ENCODE peak calls at places on chromosomes 13 and 19, in five cellular contexts. N is CD8-positive, alpha-beta memory T cell; K is adrenal gland; S is heart left ventricle; Z is left lung. W is an unnamed sample.
A peak's percentile ranks its signal among the peaks of the same experiment; 100 is the strongest.

GRCh38 chr13:41823486-41823885 is 137.4 kb downstream of the VWA8 start:
- DNase-seq in K (no peak), Z (no peak), N (no peak), S (no peak), W (no peak)

GRCh38 chr19:940591-941291 is 14.9 kb downstream of the ARID3A start:
- DNase-seq in Z (peak; percentile 92), K (peak; percentile 81), S (peak; percentile 68), N (peak; percentile 66), W (peak; percentile 87)

GRCh38 chr13:94968040-94968756 is 255.9 kb upstream of the SOX21 start:
- DNase-seq in S (no peak), N (no peak), K (no peak), Z (peak; percentile 58), W (no peak)

GRCh38 chr13:54965881-54966280 is 1937.3 kb downstream of the OLFM4 start:
- DNase-seq in S (no peak), N (no peak), K (no peak), Z (no peak), W (no peak)

GRCh38 chr13:34155931-34156607 is 338.1 kb downstream of the RFC3 start:
- DNase-seq in K (peak; percentile 52), Z (no peak), S (no peak), N (no peak), W (no peak)

GRCh38 chr13:93709511-93710244 is 483.1 kb downstream of the GPC6 start:
- DNase-seq in N (no peak), K (no peak), S (no peak), Z (no peak), W (no peak)

GRCh38 chr13:113551081-113552000 is 33.2 kb upstream of the TFDP1 start:
- DNase-seq in Z (peak; percentile 24), K (peak; percentile 13), N (no peak), S (no peak), W (no peak)

GRCh38 chr13:20703785-20704458 is 423 bp downstream of the IL17D start:
- DNase-seq in K (peak; percentile 73), S (peak; percentile 67), N (peak; percentile 67), Z (peak; percentile 93), W (peak; percentile 81)

GRCh38 chr13:33105387-33106005 is 89.3 kb downstream of the KL start:
- DNase-seq in S (peak; percentile 25), Z (no peak), N (no peak), K (no peak), W (no peak)

GRCh38 chr13:112129557-112129956 is 62.6 kb downstream of the SOX1 start:
- DNase-seq in S (no peak), N (no peak), K (no peak), Z (no peak), W (no peak)

GRCh38 chr13:20939662-20940061 is 37.1 kb upstream of the XPO4 start:
- DNase-seq in K (no peak), S (peak; percentile 41), N (no peak), Z (no peak), W (no peak)

GRCh38 chr13:24267801-24268200 is 41.6 kb upstream of the C1QTNF9 start:
- DNase-seq in K (peak; percentile 15), Z (no peak), N (no peak), S (no peak), W (no peak)

GRCh38 chr19:18055967-18056366 is 30.8 kb downstream of the IL12RB1 start:
- DNase-seq in N (no peak), K (no peak), Z (no peak), S (no peak), W (no peak)

GRCh38 chr19:2048959-2049740 is 1.9 kb downstream of the MKNK2 start:
- DNase-seq in N (no peak), K (no peak), Z (peak; percentile 79), S (no peak), W (peak; percentile 62)

GRCh38 chr19:2046046-2046907 is 4.8 kb downstream of the MKNK2 start:
- DNase-seq in Z (peak; percentile 73), N (no peak), S (no peak), K (no peak), W (no peak)

GRCh38 chr19:2048104-2048958 is 2.7 kb downstream of the MKNK2 start:
- DNase-seq in S (no peak), K (no peak), Z (no peak), N (no peak), W (no peak)

GRCh38 chr19:2047076-2047448 is 4.0 kb downstream of the MKNK2 start:
- DNase-seq in N (no peak), K (no peak), Z (no peak), S (no peak), W (no peak)

GRCh38 chr19:2047449-2048103 is 3.5 kb downstream of the MKNK2 start:
- DNase-seq in K (peak; percentile 90), S (no peak), N (peak; percentile 40), Z (peak; percentile 92), W (peak; percentile 64)
- H3K27ac ChIP-seq in K (peak overlapping the region; percentile 98), S (peak overlapping the region; percentile 95), N (peak overlapping the region; percentile 4), Z (peak overlapping the region; percentile 95), W (peak overlapping the region; percentile 100)

GRCh38 chr19:41912899-41913475 is 15.3 kb downstream of the ERFL start:
- DNase-seq in S (no peak), Z (peak; percentile 83), N (no peak), K (no peak), W (no peak)

GRCh38 chr19:41914906-41915247 is 13.4 kb downstream of the ERFL start:
- DNase-seq in S (no peak), Z (no peak), N (no peak), K (no peak), W (no peak)

GRCh38 chr19:41915248-41916032 is 12.8 kb downstream of the ERFL start:
- DNase-seq in Z (peak; percentile 71), S (no peak), N (no peak), K (no peak), W (no peak)

GRCh38 chr19:41913476-41914190 is 14.6 kb downstream of the ERFL start:
- DNase-seq in Z (peak; percentile 63), N (no peak), K (no peak), S (no peak), W (no peak)

GRCh38 chr19:41914191-41914834 is 13.9 kb downstream of the ERFL start:
- DNase-seq in N (no peak), Z (no peak), K (no peak), S (no peak), W (no peak)
- H3K27me3 ChIP-seq in N (peaks cover 36% of the 10 kb centered on the region), Z (peaks cover 33% of the 10 kb centered on the region), K (peaks cover 26% of the 10 kb centered on the region), S (peaks cover 92% of the 10 kb centered on the region), W (no peaks in the 10 kb centered on the region)

GRCh38 chr19:40144947-40145748 is 46.1 kb upstream of the MAP3K10 start:
- DNase-seq in K (no peak), Z (no peak), N (no peak), S (no peak), W (no peak)

GRCh38 chr19:40147693-40148347 is 43.4 kb upstream of the MAP3K10 start:
- DNase-seq in Z (no peak), K (peak; percentile 42), N (no peak), S (no peak), W (peak; percentile 57)

GRCh38 chr19:40144151-40144550 is 47.1 kb upstream of the MAP3K10 start:
- DNase-seq in Z (no peak), S (no peak), K (no peak), N (no peak), W (no peak)

GRCh38 chr19:40150170-40150569 is 41.1 kb upstream of the MAP3K10 start:
- DNase-seq in K (peak; percentile 8), N (no peak), S (no peak), Z (no peak), W (peak; percentile 23)

GRCh38 chr19:40147338-40147692 is 43.9 kb upstream of the MAP3K10 start:
- DNase-seq in Z (no peak), N (no peak), S (no peak), K (no peak), W (no peak)
- H3K4me3 ChIP-seq in Z (no peak overlapping the region), N (no peak overlapping the region), S (no peak overlapping the region), K (no peak overlapping the region), W (no peak overlapping the region)

DNA sequence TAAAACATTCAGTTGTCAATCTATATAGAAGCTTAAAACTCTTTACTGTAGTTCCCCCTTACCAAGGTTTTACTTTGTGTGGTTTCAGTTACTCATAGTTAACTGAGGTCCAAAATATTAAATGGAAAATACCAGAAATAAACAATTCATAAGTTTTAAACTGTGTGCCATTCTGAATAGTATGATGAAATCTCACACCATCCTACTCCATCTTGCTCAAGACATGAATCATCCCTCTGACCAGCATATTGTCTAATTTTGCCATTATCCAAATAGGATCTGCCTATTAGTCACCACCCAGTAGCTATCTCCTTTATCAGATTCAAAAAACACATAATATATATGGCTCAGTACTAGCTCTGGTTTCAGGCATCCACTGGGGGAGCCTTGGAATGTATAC is 22.4 kb downstream of the ZNF571 start:
- DNase-seq in S (no peak), Z (no peak), N (no peak), K (no peak), W (no peak)
- H3K27ac ChIP-seq in S (no peak overlapping the region), Z (no peak overlapping the region), N (no peak overlapping the region), K (no peak overlapping the region), W (no peak overlapping the region)

DNA sequence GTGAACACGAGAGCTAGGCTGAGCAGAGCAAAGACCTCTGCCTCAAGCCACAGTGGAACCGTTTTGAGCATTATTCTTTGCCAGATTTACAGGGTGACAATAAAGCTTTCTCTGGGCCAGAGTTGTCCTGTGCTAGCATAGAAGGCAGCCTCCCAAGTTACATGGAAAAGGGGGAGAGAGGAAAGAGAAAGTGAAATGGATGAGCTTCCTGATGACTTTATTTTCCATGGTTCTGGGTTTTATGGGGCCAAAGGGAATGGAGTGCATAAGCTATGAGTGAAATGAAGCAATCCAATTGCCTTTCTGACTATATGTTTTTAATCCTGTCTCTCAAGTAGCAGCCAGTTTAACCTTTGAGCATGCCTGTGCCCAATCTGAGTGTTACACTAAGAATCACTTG is 428.4 kb downstream of the COG6 start:
- DNase-seq in K (no peak), Z (no peak), S (no peak), N (no peak), W (no peak)
- H3K27me3 ChIP-seq in K (no peaks in the 10 kb centered on the region), Z (no peaks in the 10 kb centered on the region), S (no peaks in the 10 kb centered on the region), N (no peaks in the 10 kb centered on the region), W (no peaks in the 10 kb centered on the region)

DNA sequence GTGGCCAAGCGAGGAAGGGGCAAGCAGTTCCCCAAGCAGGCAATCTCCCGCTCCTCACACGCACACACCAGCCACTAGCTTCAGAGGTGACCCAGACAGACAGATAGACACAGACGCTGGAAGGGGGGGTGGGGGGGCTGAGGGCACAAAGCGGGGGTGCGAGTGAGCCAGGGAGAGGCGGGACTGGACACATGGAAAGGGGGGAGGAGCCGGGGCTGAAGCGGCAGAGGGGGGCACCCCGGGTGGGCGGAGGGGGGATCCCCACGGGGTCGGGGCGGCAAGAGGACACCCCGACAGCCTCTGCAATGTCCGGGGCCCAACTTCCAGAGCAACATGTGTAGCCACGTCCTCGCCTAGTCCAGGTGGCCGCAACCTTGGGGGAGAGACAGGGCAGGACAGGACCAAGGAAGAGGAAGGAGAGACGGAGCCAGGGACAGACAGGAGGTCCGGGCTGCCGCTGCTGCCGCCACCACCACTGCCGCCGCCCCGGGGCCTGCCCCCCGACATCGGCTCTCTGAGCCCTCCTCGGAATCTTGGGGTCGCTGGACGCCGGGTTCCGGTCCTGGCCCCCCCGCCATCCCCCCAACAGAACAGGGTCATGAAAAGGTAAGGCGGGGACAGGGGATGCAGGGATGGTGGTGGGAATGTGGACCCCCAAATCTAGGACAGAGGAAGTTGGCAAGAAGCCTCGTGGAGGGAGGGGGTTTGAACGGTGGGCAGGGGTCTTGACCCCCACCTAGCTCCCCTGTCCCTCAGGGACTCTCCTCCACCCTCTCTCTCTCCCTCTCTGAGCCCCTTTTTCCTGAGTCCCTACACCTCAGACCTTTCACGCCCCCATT is 1.1 kb downstream of the GRIN2D start:
- DNase-seq in K (no peak), S (no peak), N (no peak), Z (no peak), W (no peak)
- H3K4me3 ChIP-seq in K (no peak overlapping the region), S (no peak overlapping the region), N (no peak overlapping the region), Z (no peak overlapping the region), W (no peak overlapping the region)

GRCh38 chr19:16519230-16519687 is 23.0 kb downstream of the CHERP start:
- DNase-seq in Z (no peak), N (no peak), S (no peak), K (no peak), W (no peak)
- H3K27ac ChIP-seq in Z (no peak overlapping the region), N (no peak overlapping the region), S (no peak overlapping the region), K (no peak overlapping the region), W (no peak overlapping the region)

W was measured in tibial artery.